ENCODE peak calls at places on chromosomes 12 and 14, in five cellular contexts. One of them, this sample, is unnamed.

GRCh38 chr14:44989497-44990440 is 27.8 kb downstream of the TOGARAM1 start:
- DNase-seq in fibroblast of mammary gland: no peak
- DNase-seq in RCC 7860: no peak
- DNase-seq in central memory CD4-positive, alpha-beta T cell: no peak
- DNase-seq in SHP77 treated with DMSO at 0.1 percent for 48 hours: no peak
- DNase-seq in this sample: no peak

GRCh38 chr14:106691601-106692291 is 1165.4 kb downstream of the TMEM121 start:
- DNase-seq in SHP77 treated with DMSO at 0.1 percent for 48 hours: no peak
- DNase-seq in fibroblast of mammary gland: no peak
- DNase-seq in RCC 7860: no peak
- DNase-seq in central memory CD4-positive, alpha-beta T cell: peak
- DNase-seq in this sample: peak

GRCh38 chr12:31119531-31120211 is 46.0 kb downstream of the DDX11 start:
- DNase-seq in SHP77 treated with DMSO at 0.1 percent for 48 hours: no peak
- DNase-seq in central memory CD4-positive, alpha-beta T cell: no peak
- DNase-seq in RCC 7860: no peak
- DNase-seq in fibroblast of mammary gland: no peak
- DNase-seq in this sample: no peak

GRCh38 chr12:46933947-46934346 is 108.2 kb upstream of the SLC38A4 start:
- DNase-seq in RCC 7860: no peak
- DNase-seq in fibroblast of mammary gland: peak
- DNase-seq in SHP77 treated with DMSO at 0.1 percent for 48 hours: no peak
- DNase-seq in central memory CD4-positive, alpha-beta T cell: no peak
- DNase-seq in this sample: peak

GRCh38 chr12:44034916-44035315 is 199.0 kb downstream of the TMEM117 start:
- DNase-seq in RCC 7860: no peak
- DNase-seq in central memory CD4-positive, alpha-beta T cell: no peak
- DNase-seq in SHP77 treated with DMSO at 0.1 percent for 48 hours: no peak
- DNase-seq in fibroblast of mammary gland: no peak
- DNase-seq in this sample: no peak

GRCh38 chr14:67170706-67171105 is 18.5 kb upstream of the GARIN2 start:
- DNase-seq in RCC 7860: no peak
- DNase-seq in fibroblast of mammary gland: no peak
- DNase-seq in SHP77 treated with DMSO at 0.1 percent for 48 hours: no peak
- DNase-seq in central memory CD4-positive, alpha-beta T cell: no peak
- DNase-seq in this sample: peak

GRCh38 chr12:67155863-67156262 is 113.3 kb upstream of the CAND1 start:
- DNase-seq in RCC 7860: no peak
- DNase-seq in central memory CD4-positive, alpha-beta T cell: no peak
- DNase-seq in fibroblast of mammary gland: peak
- DNase-seq in SHP77 treated with DMSO at 0.1 percent for 48 hours: no peak
- DNase-seq in this sample: no peak

GRCh38 chr12:93447555-93448265 is 6.0 kb upstream of the UBE2N start:
- DNase-seq in fibroblast of mammary gland: no peak
- DNase-seq in central memory CD4-positive, alpha-beta T cell: peak
- DNase-seq in RCC 7860: no peak
- DNase-seq in SHP77 treated with DMSO at 0.1 percent for 48 hours: no peak
- DNase-seq in this sample: no peak

GRCh38 chr12:105670664-105671063 is 340.2 kb downstream of the C12orf75 start:
- DNase-seq in central memory CD4-positive, alpha-beta T cell: no peak
- DNase-seq in RCC 7860: no peak
- DNase-seq in fibroblast of mammary gland: no peak
- DNase-seq in SHP77 treated with DMSO at 0.1 percent for 48 hours: no peak
- DNase-seq in this sample: no peak

GRCh38 chr12:112973712-112974305 is 4.5 kb upstream of the OAS2 start:
- DNase-seq in SHP77 treated with DMSO at 0.1 percent for 48 hours: no peak
- DNase-seq in RCC 7860: no peak
- DNase-seq in fibroblast of mammary gland: peak
- DNase-seq in central memory CD4-positive, alpha-beta T cell: no peak
- DNase-seq in this sample: no peak

GRCh38 chr12:119180380-119181040 is 1.8 kb downstream of the HSPB8 start:
- DNase-seq in fibroblast of mammary gland: peak
- DNase-seq in RCC 7860: peak
- DNase-seq in SHP77 treated with DMSO at 0.1 percent for 48 hours: no peak
- DNase-seq in central memory CD4-positive, alpha-beta T cell: no peak
- DNase-seq in this sample: no peak

GRCh38 chr12:114679452-114679875 is 4.5 kb downstream of the TBX3 start:
- DNase-seq in central memory CD4-positive, alpha-beta T cell: no peak
- DNase-seq in RCC 7860: no peak
- DNase-seq in SHP77 treated with DMSO at 0.1 percent for 48 hours: no peak
- DNase-seq in fibroblast of mammary gland: no peak
- DNase-seq in this sample: no peak

GRCh38 chr12:127125607-127126259 is 1141.2 kb upstream of the TMEM132C start:
- DNase-seq in fibroblast of mammary gland: peak
- DNase-seq in SHP77 treated with DMSO at 0.1 percent for 48 hours: no peak
- DNase-seq in RCC 7860: peak
- DNase-seq in central memory CD4-positive, alpha-beta T cell: no peak
- DNase-seq in this sample: no peak

This sample was measured in Jurkat, Clone E6-1.